ENCODE peak calls at places on chromosomes 4 and X, in seven cellular contexts. One of them, this sample, is unnamed.

GRCh38 chrX:150664290-150664689 is 28.9 kb upstream of the MTMR1 start:
- DNase-seq in HepG2: no peak
- DNase-seq in K562: no peak
- DNase-seq in HCT116: no peak
- DNase-seq in SK-N-SH: peak; percentile 16
- DNase-seq in H1: no peak
- DNase-seq in GM12878: no peak
- DNase-seq in this sample: no peak

GRCh38 chrX:40054793-40055192 is 43.0 kb downstream of the BCOR start:
- DNase-seq in HepG2: no peak
- DNase-seq in K562: no peak
- DNase-seq in HCT116: no peak
- DNase-seq in SK-N-SH: no peak
- DNase-seq in H1: no peak
- DNase-seq in GM12878: no peak
- DNase-seq in this sample: no peak

GRCh38 chr4:108426493-108426892 is 193.9 kb upstream of the RPL34 start:
- DNase-seq in HepG2: no peak
- DNase-seq in K562: no peak
- DNase-seq in HCT116: no peak
- DNase-seq in SK-N-SH: no peak
- DNase-seq in H1: no peak
- DNase-seq in GM12878: no peak
- DNase-seq in this sample: no peak

GRCh38 chrX:4682637-4683036 is 969.2 kb upstream of the PRKX start:
- DNase-seq in HepG2: no peak
- DNase-seq in K562: no peak
- DNase-seq in HCT116: no peak
- DNase-seq in SK-N-SH: no peak
- DNase-seq in H1: no peak
- DNase-seq in GM12878: no peak
- DNase-seq in this sample: no peak

GRCh38 chr4:168830777-168831512 is 179.1 kb downstream of the CBR4 start:
- DNase-seq in HepG2: no peak
- DNase-seq in K562: no peak
- DNase-seq in HCT116: no peak
- DNase-seq in SK-N-SH: peak; percentile 32
- DNase-seq in H1: no peak
- DNase-seq in GM12878: no peak
- DNase-seq in this sample: no peak

GRCh38 chrX:129698150-129698549 is 40.6 kb upstream of the XPNPEP2 start:
- DNase-seq in HepG2: peak; percentile 17
- DNase-seq in K562: no peak
- DNase-seq in HCT116: no peak
- DNase-seq in SK-N-SH: no peak
- DNase-seq in H1: no peak
- DNase-seq in GM12878: no peak
- DNase-seq in this sample: no peak

GRCh38 chr4:156962551-156962974 is 9.0 kb downstream of the PDGFC start:
- DNase-seq in HepG2: peak; percentile 66
- DNase-seq in K562: no peak
- DNase-seq in HCT116: no peak
- DNase-seq in SK-N-SH: no peak
- DNase-seq in H1: no peak
- DNase-seq in GM12878: no peak
- DNase-seq in this sample: no peak

GRCh38 chr4:123017636-123018390 is 95.4 kb upstream of the NUDT6 start:
- DNase-seq in HepG2: no peak
- DNase-seq in K562: no peak
- DNase-seq in HCT116: no peak
- DNase-seq in SK-N-SH: peak; percentile 5
- DNase-seq in H1: no peak
- DNase-seq in GM12878: no peak
- DNase-seq in this sample: no peak

GRCh38 chrX:114959729-114960128 is 57.7 kb downstream of the IL13RA2 start:
- DNase-seq in HepG2: no peak
- DNase-seq in K562: no peak
- DNase-seq in HCT116: no peak
- DNase-seq in SK-N-SH: peak; percentile 24
- DNase-seq in H1: no peak
- DNase-seq in GM12878: no peak
- DNase-seq in this sample: no peak

GRCh38 chr4:107619065-107619464 is 101.0 kb downstream of the PAPSS1 start:
- DNase-seq in HepG2: no peak
- DNase-seq in K562: no peak
- DNase-seq in HCT116: no peak
- DNase-seq in SK-N-SH: no peak
- DNase-seq in H1: no peak
- DNase-seq in GM12878: no peak
- DNase-seq in this sample: no peak

GRCh38 chr4:78889955-78890354 is 49.3 kb downstream of the PAQR3 start:
- DNase-seq in HepG2: no peak
- DNase-seq in K562: no peak
- DNase-seq in HCT116: no peak
- DNase-seq in SK-N-SH: no peak
- DNase-seq in H1: no peak
- DNase-seq in GM12878: no peak
- DNase-seq in this sample: no peak

GRCh38 chr4:18020671-18021469 is 685 bp downstream of the LCORL start:
- DNase-seq in HepG2: peak; percentile 73
- DNase-seq in K562: peak; percentile 68
- DNase-seq in HCT116: peak; percentile 45
- DNase-seq in SK-N-SH: peak; percentile 82
- DNase-seq in H1: peak; percentile 39
- DNase-seq in GM12878: peak; percentile 32
- DNase-seq in this sample: peak; percentile 63

GRCh38 chrX:39681885-39682284 is 415.9 kb downstream of the BCOR start:
- DNase-seq in HepG2: no peak
- DNase-seq in K562: no peak
- DNase-seq in HCT116: no peak
- DNase-seq in SK-N-SH: no peak
- DNase-seq in H1: no peak
- DNase-seq in GM12878: no peak
- DNase-seq in this sample: no peak

GRCh38 chr4:48194986-48195773 is 61.1 kb upstream of the TXK start:
- DNase-seq in HepG2: no peak
- DNase-seq in K562: no peak
- DNase-seq in HCT116: no peak
- DNase-seq in SK-N-SH: peak; percentile 9
- DNase-seq in H1: no peak
- DNase-seq in GM12878: no peak
- DNase-seq in this sample: no peak

GRCh38 chr4:125283702-125284279 is 31.0 kb upstream of the FAT4 start:
- DNase-seq in HepG2: peak; percentile 4
- DNase-seq in K562: peak; percentile 16
- DNase-seq in HCT116: peak; percentile 18
- DNase-seq in SK-N-SH: peak; percentile 37
- DNase-seq in H1: no peak
- DNase-seq in GM12878: no peak
- DNase-seq in this sample: no peak

GRCh38 chr4:77148081-77148480 is 8.9 kb upstream of the CCNG2 start:
- DNase-seq in HepG2: no peak
- DNase-seq in K562: no peak
- DNase-seq in HCT116: no peak
- DNase-seq in SK-N-SH: no peak
- DNase-seq in H1: no peak
- DNase-seq in GM12878: no peak
- DNase-seq in this sample: no peak

GRCh38 chr4:108709722-108710121 is 53.1 kb downstream of the ETNPPL start:
- DNase-seq in HepG2: no peak
- DNase-seq in K562: no peak
- DNase-seq in HCT116: no peak
- DNase-seq in SK-N-SH: no peak
- DNase-seq in H1: no peak
- DNase-seq in GM12878: no peak
- DNase-seq in this sample: no peak

GRCh38 chr4:165872443-165873297 is at the start of gene TLL1:
- DNase-seq in HepG2: no peak
- DNase-seq in K562: no peak
- DNase-seq in HCT116: no peak
- DNase-seq in SK-N-SH: peak; percentile 23
- DNase-seq in H1: no peak
- DNase-seq in GM12878: no peak
- DNase-seq in this sample: no peak

GRCh38 chrX:22081475-22082092 is 49.5 kb downstream of the PHEX start:
- DNase-seq in HepG2: peak; percentile 18
- DNase-seq in K562: peak; percentile 48
- DNase-seq in HCT116: peak; percentile 8
- DNase-seq in SK-N-SH: peak; percentile 22
- DNase-seq in H1: peak; percentile 3
- DNase-seq in GM12878: no peak
- DNase-seq in this sample: peak; percentile 43

GRCh38 chrX:13469963-13470679 is 99.3 kb upstream of the EGFL6 start:
- DNase-seq in HepG2: no peak
- DNase-seq in K562: no peak
- DNase-seq in HCT116: no peak
- DNase-seq in SK-N-SH: no peak
- DNase-seq in H1: no peak
- DNase-seq in GM12878: no peak
- DNase-seq in this sample: no peak

GRCh38 chr4:76974150-76974549 is 24.6 kb downstream of the SEPTIN11 start:
- DNase-seq in HepG2: no peak
- DNase-seq in K562: no peak
- DNase-seq in HCT116: no peak
- DNase-seq in SK-N-SH: no peak
- DNase-seq in H1: no peak
- DNase-seq in GM12878: no peak
- DNase-seq in this sample: no peak

GRCh38 chrX:134025986-134026731 is 40.8 kb upstream of the GPC3 start:
- DNase-seq in HepG2: peak; percentile 55
- DNase-seq in K562: peak; percentile 6
- DNase-seq in HCT116: no peak
- DNase-seq in SK-N-SH: no peak
- DNase-seq in H1: no peak
- DNase-seq in GM12878: no peak
- DNase-seq in this sample: no peak

GRCh38 chr4:155371432-155372043 is 5.2 kb downstream of the MAP9 start:
- DNase-seq in HepG2: no peak
- DNase-seq in K562: no peak
- DNase-seq in HCT116: peak; percentile 16
- DNase-seq in SK-N-SH: peak; percentile 35
- DNase-seq in H1: no peak
- DNase-seq in GM12878: no peak
- DNase-seq in this sample: no peak

GRCh38 chrX:124343016-124343415 is 3.3 kb upstream of the SH2D1A start:
- DNase-seq in HepG2: no peak
- DNase-seq in K562: no peak
- DNase-seq in HCT116: no peak
- DNase-seq in SK-N-SH: no peak
- DNase-seq in H1: no peak
- DNase-seq in GM12878: no peak
- DNase-seq in this sample: no peak

GRCh38 chr4:177339794-177340374 is 30.2 kb downstream of the NEIL3 start:
- DNase-seq in HepG2: peak; percentile 29
- DNase-seq in K562: peak; percentile 10
- DNase-seq in HCT116: peak; percentile 4
- DNase-seq in SK-N-SH: peak; percentile 45
- DNase-seq in H1: no peak
- DNase-seq in GM12878: peak; percentile 4
- DNase-seq in this sample: no peak

GRCh38 chrX:10574663-10575062 is 45.7 kb downstream of the MID1 start:
- DNase-seq in HepG2: no peak
- DNase-seq in K562: no peak
- DNase-seq in HCT116: no peak
- DNase-seq in SK-N-SH: no peak
- DNase-seq in H1: no peak
- DNase-seq in GM12878: no peak
- DNase-seq in this sample: no peak

GRCh38 chrX:130170752-130171445 is 863 bp upstream of the RAB33A start:
- DNase-seq in HepG2: no peak
- DNase-seq in K562: no peak
- DNase-seq in HCT116: no peak
- DNase-seq in SK-N-SH: peak; percentile 83
- DNase-seq in H1: no peak
- DNase-seq in GM12878: peak; percentile 39
- DNase-seq in this sample: no peak

GRCh38 chr4:87657525-87657924 is 7.4 kb downstream of the DMP1 start:
- DNase-seq in HepG2: no peak
- DNase-seq in K562: no peak
- DNase-seq in HCT116: peak; percentile 51
- DNase-seq in SK-N-SH: no peak
- DNase-seq in H1: no peak
- DNase-seq in GM12878: no peak
- DNase-seq in this sample: no peak
- TF ChIP-seq YY1 in HepG2: no peak
- TF ChIP-seq YY1 in K562: no peak
- TF ChIP-seq YY1 in HCT116: no peak
- TF ChIP-seq YY1 in SK-N-SH: no peak
- TF ChIP-seq YY1 in H1: no peak
- TF ChIP-seq YY1 in GM12878: no peak
- TF ChIP-seq YY1 in this sample: no peak

GRCh38 chr4:186820371-186820990 is 96.8 kb upstream of the FAT1 start:
- DNase-seq in HepG2: no peak
- DNase-seq in K562: no peak
- DNase-seq in HCT116: peak; percentile 71
- DNase-seq in SK-N-SH: peak; percentile 10
- DNase-seq in H1: no peak
- DNase-seq in GM12878: no peak
- DNase-seq in this sample: no peak
- TF ChIP-seq YY1 in HepG2: no peak
- TF ChIP-seq YY1 in K562: no peak
- TF ChIP-seq YY1 in HCT116: no peak
- TF ChIP-seq YY1 in SK-N-SH: no peak
- TF ChIP-seq YY1 in H1: no peak
- TF ChIP-seq YY1 in GM12878: no peak
- TF ChIP-seq YY1 in this sample: no peak

GRCh38 chr4:84966382-84967291 is at the start of gene WDFY3:
- DNase-seq in HepG2: peak; percentile 58
- DNase-seq in K562: peak; percentile 60
- DNase-seq in HCT116: peak; percentile 71
- DNase-seq in SK-N-SH: peak; percentile 88
- DNase-seq in H1: peak; percentile 51
- DNase-seq in GM12878: no peak
- DNase-seq in this sample: peak; percentile 61
- TF ChIP-seq YY1 in HepG2: peak; percentile 87
- TF ChIP-seq YY1 in K562: peak; percentile 75
- TF ChIP-seq YY1 in HCT116: peak; percentile 90
- TF ChIP-seq YY1 in SK-N-SH: peak; percentile 90
- TF ChIP-seq YY1 in H1: peak; percentile 94
- TF ChIP-seq YY1 in GM12878: peak; percentile 23
- TF ChIP-seq YY1 in this sample: peak; percentile 69

DNA sequence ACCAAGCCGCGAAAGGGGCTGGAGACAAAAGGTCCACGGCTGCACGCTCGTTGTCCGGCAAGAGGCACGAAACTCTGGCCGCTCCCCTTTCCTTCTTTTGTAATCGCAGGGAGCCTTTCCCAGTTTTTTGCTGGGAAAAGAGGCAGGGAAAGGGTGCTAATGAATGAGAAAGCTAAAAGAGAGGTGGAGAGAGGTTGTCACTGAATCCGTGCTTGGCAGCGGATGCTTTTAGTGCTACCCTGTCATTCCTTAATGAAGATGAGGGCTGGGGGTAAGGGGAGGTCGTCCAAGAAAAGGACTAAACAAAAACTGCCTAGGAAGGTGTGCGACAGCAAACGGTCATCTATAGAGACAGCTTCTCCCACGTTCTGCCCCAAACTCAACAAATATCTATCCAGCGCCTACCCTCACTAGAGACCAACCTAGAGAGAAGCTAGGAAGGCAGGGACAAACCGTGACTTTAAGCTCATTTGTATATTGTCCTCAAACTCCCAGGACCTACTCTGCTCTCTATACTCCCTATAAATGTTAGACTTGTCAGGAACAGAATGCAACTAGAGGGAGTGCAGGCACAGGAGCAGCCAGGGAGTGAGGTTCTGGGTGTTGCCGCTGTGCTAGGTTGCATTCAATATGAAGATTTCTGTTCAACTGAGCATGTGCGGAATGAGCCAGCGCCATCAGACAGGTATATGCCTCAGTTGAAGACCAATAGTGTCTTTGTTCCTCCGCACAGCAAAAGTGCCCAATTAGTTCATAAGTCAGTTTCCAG is 755 bp upstream of the CASK start:
- DNase-seq in HepG2: no peak
- DNase-seq in K562: no peak
- DNase-seq in HCT116: peak; percentile 22
- DNase-seq in SK-N-SH: peak; percentile 25
- DNase-seq in H1: no peak
- DNase-seq in GM12878: no peak
- DNase-seq in this sample: no peak
- TF ChIP-seq YY1 in HepG2: no peak
- TF ChIP-seq YY1 in K562: no peak
- TF ChIP-seq YY1 in HCT116: no peak
- TF ChIP-seq YY1 in SK-N-SH: no peak
- TF ChIP-seq YY1 in H1: no peak
- TF ChIP-seq YY1 in GM12878: no peak
- TF ChIP-seq YY1 in this sample: no peak